ENCODE peak calls at places on chromosomes 2 and 18, in four cellular contexts. One of them, this sample, is unnamed.
A peak's percentile ranks its signal among the peaks of the same experiment; 100 is the strongest.

GRCh38 chr2:207676827-207677354 is 34.5 kb upstream of the CCNYL1 start:
- DNase-seq in H1: no peak
- DNase-seq in HepG2: peak; percentile 26
- DNase-seq in HCT116: no peak
- DNase-seq in this sample: no peak

GRCh38 chr18:58785171-58785805 is 79.4 kb upstream of the ZNF532 start:
- DNase-seq in HepG2: no peak
- DNase-seq in HCT116: peak; percentile 88
- DNase-seq in H1: peak; percentile 49
- DNase-seq in this sample: no peak

GRCh38 chr2:121803503-121803902 is 48.1 kb downstream of the TSN start:
- DNase-seq in HepG2: no peak
- DNase-seq in H1: no peak
- DNase-seq in HCT116: no peak
- DNase-seq in this sample: no peak

GRCh38 chr18:32244863-32245262 is 55.0 kb downstream of the MEP1B start:
- DNase-seq in HCT116: no peak
- DNase-seq in HepG2: no peak
- DNase-seq in H1: no peak
- DNase-seq in this sample: no peak

GRCh38 chr18:63831080-63831788 is 56.0 kb downstream of the SERPINB7 start:
- DNase-seq in H1: no peak
- DNase-seq in HCT116: no peak
- DNase-seq in HepG2: no peak
- DNase-seq in this sample: no peak

GRCh38 chr2:177235855-177236437 is 23.4 kb downstream of the HNRNPA3 start:
- DNase-seq in HepG2: no peak
- DNase-seq in H1: no peak
- DNase-seq in HCT116: no peak
- DNase-seq in this sample: no peak

GRCh38 chr2:38925982-38926381 is 36.3 kb downstream of the ARHGEF33 start:
- DNase-seq in H1: no peak
- DNase-seq in HepG2: peak; percentile 62
- DNase-seq in HCT116: no peak
- DNase-seq in this sample: no peak

GRCh38 chr2:17827785-17828184 is 11.5 kb downstream of the MSGN1 start:
- DNase-seq in HCT116: no peak
- DNase-seq in HepG2: no peak
- DNase-seq in H1: no peak
- DNase-seq in this sample: no peak

GRCh38 chr2:227016894-227017293 is 147.1 kb downstream of the COL4A4 start:
- DNase-seq in HepG2: no peak
- DNase-seq in HCT116: no peak
- DNase-seq in H1: no peak
- DNase-seq in this sample: no peak

GRCh38 chr2:16194096-16194390 is 253.7 kb downstream of the MYCN start:
- DNase-seq in HCT116: no peak
- DNase-seq in HepG2: no peak
- DNase-seq in H1: no peak
- DNase-seq in this sample: no peak

GRCh38 chr2:72968286-72968685 is 51.0 kb downstream of the EMX1 start:
- DNase-seq in HCT116: no peak
- DNase-seq in HepG2: no peak
- DNase-seq in H1: no peak
- DNase-seq in this sample: no peak

GRCh38 chr2:111133603-111134002 is 12.9 kb downstream of the BCL2L11 start:
- DNase-seq in H1: no peak
- DNase-seq in HepG2: no peak
- DNase-seq in HCT116: no peak
- DNase-seq in this sample: no peak

GRCh38 chr2:128287780-128288735 is 30.6 kb downstream of the HS6ST1 start:
- DNase-seq in H1: no peak
- DNase-seq in HepG2: no peak
- DNase-seq in HCT116: no peak
- DNase-seq in this sample: no peak

GRCh38 chr2:218856168-218856895 is 3.3 kb upstream of the WNT6 start:
- DNase-seq in HepG2: no peak
- DNase-seq in HCT116: no peak
- DNase-seq in H1: no peak
- DNase-seq in this sample: no peak

GRCh38 chr2:218857371-218858137 is 2.1 kb upstream of the WNT6 start:
- DNase-seq in HCT116: no peak
- DNase-seq in H1: no peak
- DNase-seq in HepG2: no peak
- DNase-seq in this sample: no peak

GRCh38 chr2:218858138-218858445 is 1.5 kb upstream of the WNT6 start:
- DNase-seq in HepG2: no peak
- DNase-seq in HCT116: no peak
- DNase-seq in H1: no peak
- DNase-seq in this sample: no peak

GRCh38 chr2:218855305-218856167 is 4.1 kb upstream of the WNT6 start:
- DNase-seq in HCT116: no peak
- DNase-seq in HepG2: no peak
- DNase-seq in H1: no peak
- DNase-seq in this sample: no peak

DNA sequence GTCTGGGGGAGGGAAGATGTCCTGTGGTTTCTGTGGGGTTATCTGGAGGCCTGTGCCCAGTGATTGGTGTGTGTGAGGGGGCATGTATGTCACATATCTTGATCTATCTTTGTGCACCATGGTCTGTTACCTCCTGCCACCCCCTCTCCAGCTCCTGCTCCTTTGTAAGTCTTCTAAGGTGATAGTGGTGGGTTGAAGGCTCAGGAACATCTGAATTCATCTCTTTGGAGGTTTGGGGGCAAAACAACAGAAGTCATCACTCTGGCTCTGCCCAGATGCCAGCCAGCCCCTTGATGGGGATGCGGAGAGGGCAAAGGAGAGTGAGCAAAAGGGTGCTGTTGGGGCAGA is 2.7 kb upstream of the WNT6 start:
- DNase-seq in H1: no peak
- DNase-seq in HCT116: no peak
- DNase-seq in HepG2: no peak
- DNase-seq in this sample: no peak
- H3K4me3 ChIP-seq in H1: no peak overlapping the region
- H3K4me3 ChIP-seq in HCT116: no peak overlapping the region
- H3K4me3 ChIP-seq in HepG2: no peak overlapping the region
- H3K4me3 ChIP-seq in this sample: no peak overlapping the region

GRCh38 chr18:60966876-60967275 is 366.4 kb upstream of the CDH20 start:
- DNase-seq in HepG2: no peak
- DNase-seq in H1: no peak
- DNase-seq in HCT116: no peak
- DNase-seq in this sample: no peak
- H3K9ac ChIP-seq in HepG2: no peak overlapping the region
- H3K9ac ChIP-seq in H1: no peak overlapping the region
- H3K9ac ChIP-seq in HCT116: no peak overlapping the region
- H3K9ac ChIP-seq in this sample: no peak overlapping the region

DNA sequence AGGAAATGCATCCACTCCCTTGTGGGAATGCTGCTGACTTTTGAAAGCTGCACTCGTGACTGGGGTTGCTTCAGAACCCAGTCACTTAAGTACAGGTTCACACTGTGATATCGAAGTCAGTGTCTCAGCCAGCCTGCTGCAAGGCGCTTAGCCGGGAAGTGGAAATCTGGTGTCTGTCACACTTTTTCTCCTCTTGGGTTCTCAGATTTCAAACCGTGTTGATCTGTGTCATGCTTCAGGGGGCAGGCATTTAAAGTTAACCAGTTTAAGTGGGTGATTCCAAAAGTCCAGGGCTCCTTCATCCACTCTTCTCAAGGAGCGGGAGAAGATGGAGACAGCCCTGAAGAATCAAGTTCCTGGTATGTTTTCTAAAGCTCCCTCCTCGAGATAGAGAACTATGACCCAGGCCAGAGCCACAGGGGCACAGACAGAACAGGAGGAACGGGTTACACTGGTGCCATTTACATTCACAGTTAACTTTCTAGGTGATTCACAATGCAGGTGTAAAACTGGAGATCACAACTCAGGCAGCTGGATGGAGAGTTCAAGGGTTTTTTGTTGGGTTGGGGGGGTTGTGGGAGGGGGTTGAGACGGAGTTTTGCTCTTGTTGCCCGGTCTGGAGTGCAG is 331.7 kb downstream of the GBX2 start:
- DNase-seq in HepG2: no peak
- DNase-seq in H1: no peak
- DNase-seq in HCT116: no peak
- DNase-seq in this sample: no peak
- TF ChIP-seq ZNF274 in HepG2: no peak
- TF ChIP-seq ZNF274 in H1: no peak
- TF ChIP-seq ZNF274 in HCT116: no peak
- TF ChIP-seq ZNF274 in this sample: no peak

GRCh38 chr18:34661464-34662087 is 48.5 kb upstream of the DTNA start:
- DNase-seq in HepG2: peak; percentile 48
- DNase-seq in HCT116: peak; percentile 33
- DNase-seq in H1: no peak
- DNase-seq in this sample: no peak
- H3K4me3 ChIP-seq in HepG2: no peak overlapping the region
- H3K4me3 ChIP-seq in HCT116: no peak overlapping the region
- H3K4me3 ChIP-seq in H1: no peak overlapping the region
- H3K4me3 ChIP-seq in this sample: no peak overlapping the region

GRCh38 chr2:233766416-233766815 is 6.3 kb downstream of the UGT1A1 start:
- DNase-seq in H1: no peak
- DNase-seq in HCT116: no peak
- DNase-seq in HepG2: no peak
- DNase-seq in this sample: no peak

GRCh38 chr2:233761040-233761769 is 1.1 kb downstream of the UGT1A1 start:
- DNase-seq in HepG2: no peak
- DNase-seq in HCT116: no peak
- DNase-seq in H1: no peak
- DNase-seq in this sample: no peak

GRCh38 chr2:233764761-233765160 is 4.7 kb downstream of the UGT1A1 start:
- DNase-seq in H1: no peak
- DNase-seq in HCT116: no peak
- DNase-seq in HepG2: no peak
- DNase-seq in this sample: no peak

GRCh38 chr2:233760043-233760442 is at the start of gene UGT1A1:
- DNase-seq in HepG2: peak; percentile 30
- DNase-seq in H1: no peak
- DNase-seq in HCT116: no peak
- DNase-seq in this sample: no peak

GRCh38 chr2:233764264-233764663 is 4.2 kb downstream of the UGT1A1 start:
- DNase-seq in HepG2: no peak
- DNase-seq in HCT116: no peak
- DNase-seq in H1: no peak
- DNase-seq in this sample: no peak
- H3K9ac ChIP-seq in HepG2: no peak overlapping the region
- H3K9ac ChIP-seq in HCT116: no peak overlapping the region
- H3K9ac ChIP-seq in H1: no peak overlapping the region
- H3K9ac ChIP-seq in this sample: no peak overlapping the region

DNA sequence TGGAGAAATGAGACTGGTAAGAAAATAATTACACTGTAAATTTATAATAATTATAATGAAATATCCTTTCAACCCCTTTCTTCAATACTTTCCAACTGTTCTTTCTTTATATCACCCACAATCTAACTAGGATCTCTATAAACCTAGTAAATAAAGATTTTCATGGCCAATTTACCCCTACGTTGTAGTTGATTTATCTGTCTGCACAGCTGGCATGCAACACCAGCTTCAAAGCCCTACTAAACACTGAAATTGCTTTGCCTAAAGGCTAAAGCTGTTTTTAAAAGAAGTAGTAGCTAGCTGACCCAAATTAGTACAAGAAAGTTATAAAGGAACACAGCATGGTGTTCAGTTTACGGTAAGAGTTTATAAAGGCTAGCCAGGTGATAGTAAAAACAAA is 140.1 kb downstream of the NOL4 start:
- DNase-seq in H1: no peak
- DNase-seq in HepG2: no peak
- DNase-seq in HCT116: no peak
- DNase-seq in this sample: no peak
- TF ChIP-seq ZNF274 in H1: no peak
- TF ChIP-seq ZNF274 in HepG2: no peak
- TF ChIP-seq ZNF274 in HCT116: no peak
- TF ChIP-seq ZNF274 in this sample: no peak

GRCh38 chr2:180694445-180695421 is 285.7 kb upstream of the UBE2E3 start:
- DNase-seq in H1: no peak
- DNase-seq in HCT116: no peak
- DNase-seq in HepG2: no peak
- DNase-seq in this sample: no peak

GRCh38 chr2:180695570-180695969 is 284.8 kb upstream of the UBE2E3 start:
- DNase-seq in HCT116: no peak
- DNase-seq in H1: no peak
- DNase-seq in HepG2: no peak
- DNase-seq in this sample: no peak

GRCh38 chr2:180692322-180692721 is 288.1 kb upstream of the UBE2E3 start:
- DNase-seq in HepG2: no peak
- DNase-seq in H1: no peak
- DNase-seq in HCT116: no peak
- DNase-seq in this sample: no peak

GRCh38 chr2:180698668-180699067 is 281.7 kb upstream of the UBE2E3 start:
- DNase-seq in HepG2: no peak
- DNase-seq in H1: no peak
- DNase-seq in HCT116: no peak
- DNase-seq in this sample: no peak

DNA sequence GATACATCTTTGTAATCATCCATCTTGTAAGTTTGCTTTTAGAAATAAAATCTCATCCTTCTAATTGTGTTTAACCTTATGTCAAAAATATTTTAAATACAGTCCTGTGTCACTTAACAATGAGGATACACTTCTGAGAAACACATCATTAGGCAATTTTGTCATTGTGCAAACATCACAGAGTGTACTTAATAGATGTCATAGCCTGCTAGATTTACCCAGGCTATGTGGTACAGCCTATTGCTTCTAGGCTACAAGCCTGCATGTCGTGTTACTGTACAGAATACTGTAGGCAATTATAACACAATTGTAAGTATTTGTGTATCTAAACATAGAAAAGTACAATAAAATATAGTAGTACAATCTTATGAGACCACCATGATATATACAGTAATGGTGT is 284.4 kb upstream of the UBE2E3 start:
- DNase-seq in HepG2: no peak
- DNase-seq in H1: no peak
- DNase-seq in HCT116: no peak
- DNase-seq in this sample: no peak
- H3K4me3 ChIP-seq in HepG2: no peak overlapping the region
- H3K4me3 ChIP-seq in H1: no peak overlapping the region
- H3K4me3 ChIP-seq in HCT116: no peak overlapping the region
- H3K4me3 ChIP-seq in this sample: no peak overlapping the region

DNA sequence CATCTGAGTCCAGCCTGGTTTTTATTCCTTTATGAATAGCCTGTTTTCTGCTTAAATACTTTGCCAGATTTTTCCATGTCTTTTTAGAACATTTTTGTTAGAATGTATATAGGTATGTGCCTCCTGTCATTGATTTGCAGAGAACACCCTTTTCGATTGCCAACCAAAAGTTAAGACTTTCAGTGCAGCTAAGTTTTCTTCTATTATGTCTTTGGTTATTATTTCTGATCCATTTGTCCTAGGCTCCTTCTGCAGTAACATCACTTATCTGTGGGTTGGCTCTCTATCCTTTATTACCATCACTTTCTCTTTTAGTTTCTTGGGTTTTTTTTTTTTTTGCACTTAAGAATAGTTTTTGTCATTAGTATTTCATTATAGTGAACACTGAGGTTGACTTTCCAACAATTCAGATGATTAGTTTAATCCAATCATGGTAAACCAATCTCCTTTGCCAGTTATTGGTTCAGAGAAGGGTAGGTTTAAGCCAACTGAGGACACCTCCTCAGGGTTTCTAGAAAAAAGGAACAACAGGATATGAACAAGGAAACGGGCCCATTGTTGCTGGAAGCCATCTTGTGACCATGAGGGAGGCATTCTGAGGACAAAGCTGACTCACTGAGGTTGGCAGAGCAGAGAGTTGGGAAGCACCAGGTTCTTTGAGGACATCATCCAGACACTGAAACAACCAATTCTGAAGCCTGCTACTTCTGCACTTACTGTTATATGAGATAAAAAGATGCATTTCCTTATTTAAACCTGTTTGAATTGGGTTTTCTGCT is 37.9 kb upstream of the GBX2 start:
- DNase-seq in H1: no peak
- DNase-seq in HepG2: no peak
- DNase-seq in HCT116: no peak
- DNase-seq in this sample: no peak
- H3K9ac ChIP-seq in H1: no peak overlapping the region
- H3K9ac ChIP-seq in HepG2: no peak overlapping the region
- H3K9ac ChIP-seq in HCT116: no peak overlapping the region
- H3K9ac ChIP-seq in this sample: no peak overlapping the region